ENCODE peak calls at places on chromosomes 1 and 21, in eight cellular contexts. K, N, R, X, Q, P, L and J are unnamed samples.

GRCh38 chr1:59487335-59488031 is 190.6 kb downstream of the FGGY start:
- DNase-seq in Q (no peak), R (no peak), N (peak), K (no peak), X (no peak), P (no peak), L (peak), J (no peak)

GRCh38 chr1:1955651-1956094 is 36.6 kb upstream of the TMEM52 start:
- DNase-seq in K (no peak), R (no peak), P (no peak), N (no peak), Q (no peak), L (no peak), X (no peak), J (no peak)

GRCh38 chr1:206684478-206685255 is at the start of gene MAPKAPK2:
- DNase-seq in X (peak), R (no peak), P (peak), L (peak), Q (peak), K (peak), N (peak), J (peak)

GRCh38 chr21:15063081-15063820 is 1.5 kb downstream of the NRIP1 start:
- DNase-seq in K (peak), R (no peak), L (peak), X (no peak), P (peak), N (peak), Q (no peak), J (no peak)

GRCh38 chr21:45839274-45839673 is 142.3 kb upstream of the COL6A1 start:
- DNase-seq in L (no peak), K (no peak), N (no peak), P (no peak), X (no peak), Q (no peak), R (no peak), J (no peak)

GRCh38 chr1:66533804-66534745 is at the start of gene SGIP1:
- DNase-seq in L (peak), N (peak), K (peak), R (peak), P (no peak), X (peak), Q (peak), J (no peak)

GRCh38 chr1:216902669-216903388 is 179.6 kb upstream of the ESRRG start:
- DNase-seq in N (no peak), P (no peak), Q (no peak), L (no peak), K (no peak), R (peak), X (no peak), J (no peak)

GRCh38 chr1:74502432-74502831 is 10.0 kb downstream of the LRRC53 start:
- DNase-seq in Q (no peak), X (no peak), K (peak), R (no peak), N (peak), L (peak), P (no peak), J (no peak)

GRCh38 chr1:109257682-109258421 is 8.5 kb downstream of the CELSR2 start:
- DNase-seq in K (no peak), N (no peak), Q (peak), L (no peak), X (no peak), R (no peak), P (no peak), J (no peak)

GRCh38 chr1:28592314-28593071 is 428 bp downstream of the RAB42 start:
- DNase-seq in K (no peak), L (no peak), X (no peak), Q (peak), N (peak), P (no peak), R (no peak), J (no peak)

GRCh38 chr1:234409328-234409727 is 36.1 kb downstream of the COA6 start:
- DNase-seq in L (peak), N (no peak), P (no peak), Q (no peak), X (no peak), K (no peak), R (no peak), J (no peak)

GRCh38 chr1:186497651-186498050 is 36.7 kb upstream of the PDC start:
- DNase-seq in P (no peak), K (no peak), Q (no peak), L (no peak), X (no peak), N (no peak), R (no peak), J (no peak)

GRCh38 chr21:44449473-44450363 is 5.6 kb upstream of the LRRC3 start:
- DNase-seq in K (no peak), Q (no peak), N (no peak), R (no peak), L (peak), X (no peak), P (no peak), J (no peak)

GRCh38 chr1:197595244-197595904 is 179.9 kb downstream of the DENND1B start:
- DNase-seq in N (no peak), R (no peak), X (no peak), P (no peak), Q (no peak), L (peak), K (no peak), J (no peak)

GRCh38 chr1:15411593-15412487 is 2.2 kb downstream of the EFHD2 start:
- DNase-seq in K (peak), L (no peak), R (no peak), N (no peak), Q (peak), P (peak), X (peak), J (no peak)

GRCh38 chr1:195740862-195741261 is 867.4 kb downstream of the KCNT2 start:
- DNase-seq in N (no peak), X (no peak), R (no peak), Q (no peak), L (no peak), K (no peak), P (no peak), J (no peak)

GRCh38 chr1:30444404-30444803 is 279.0 kb downstream of the MATN1 start:
- DNase-seq in N (no peak), L (no peak), K (no peak), P (no peak), R (no peak), X (no peak), Q (no peak), J (no peak)

GRCh38 chr1:150484861-150485260 is 2.4 kb upstream of the TARS2 start:
- DNase-seq in R (no peak), K (no peak), P (no peak), L (peak), N (no peak), Q (no peak), X (no peak), J (no peak)

GRCh38 chr1:22731924-22732522 is 21.4 kb downstream of the EPHB2 start:
- DNase-seq in Q (no peak), N (no peak), L (peak), X (no peak), P (no peak), R (no peak), K (no peak), J (no peak)

GRCh38 chr1:35797380-35797779 is 10.4 kb upstream of the AGO4 start:
- DNase-seq in X (no peak), R (no peak), N (no peak), L (no peak), P (no peak), K (no peak), Q (no peak), J (no peak)

GRCh38 chr21:36567216-36567917 is 87.4 kb upstream of the CLDN14 start:
- DNase-seq in X (no peak), L (no peak), K (no peak), R (no peak), Q (no peak), N (no peak), P (no peak), J (no peak)

GRCh38 chr1:109823543-109824348 is 60.0 kb upstream of the EPS8L3 start:
- DNase-seq in P (no peak), N (peak), X (no peak), L (peak), R (no peak), K (peak), Q (peak), J (no peak)

GRCh38 chr1:245704765-245705164 is 550.0 kb downstream of the KIF26B start:
- DNase-seq in L (no peak), X (no peak), N (no peak), R (no peak), P (no peak), Q (no peak), K (no peak), J (no peak)

GRCh38 chr1:221868894-221869293 is 127.0 kb upstream of the DUSP10 start:
- DNase-seq in K (no peak), Q (no peak), L (no peak), R (no peak), P (no peak), N (no peak), X (no peak), J (no peak)

GRCh38 chr1:118113261-118113660 is 71.8 kb downstream of the SPAG17 start:
- DNase-seq in Q (no peak), N (no peak), K (no peak), P (no peak), R (no peak), X (no peak), L (no peak), J (no peak)

GRCh38 chr1:244751271-244751895 is 84.1 kb upstream of the COX20 start:
- DNase-seq in K (no peak), L (no peak), Q (no peak), P (no peak), N (no peak), R (peak), X (no peak), J (no peak)

GRCh38 chr21:45154511-45155508 is 80.4 kb downstream of the ADARB1 start:
- DNase-seq in Q (peak), X (no peak), N (no peak), R (peak), L (peak), K (peak), P (no peak), J (no peak)

GRCh38 chr21:37622755-37623543 is 256.4 kb downstream of the DYRK1A start:
- DNase-seq in X (no peak), L (no peak), R (no peak), K (no peak), N (no peak), Q (no peak), P (no peak), J (no peak)

GRCh38 chr1:29239142-29239541 is 2.8 kb downstream of the PTPRU start:
- DNase-seq in Q (no peak), K (no peak), P (no peak), R (no peak), L (no peak), N (peak), X (peak), J (no peak)

GRCh38 chr1:232012773-232013386 is 386.3 kb downstream of the DISC1 start:
- DNase-seq in N (peak), X (peak), K (no peak), R (peak), Q (no peak), L (no peak), P (no peak), J (no peak)

GRCh38 chr1:209723265-209723664 is 18.6 kb downstream of the HSD11B1 start:
- DNase-seq in K (no peak), X (no peak), P (no peak), R (no peak), L (no peak), Q (no peak), N (no peak), J (no peak)

GRCh38 chr1:205972491-205973168 is 29.4 kb upstream of the SLC26A9 start:
- DNase-seq in N (no peak), P (no peak), X (no peak), Q (no peak), K (no peak), L (no peak), R (no peak), J (no peak)

GRCh38 chr1:233613252-233614172 is at the start of gene KCNK1:
- DNase-seq in L (peak), R (no peak), N (peak), K (peak), X (peak), P (no peak), Q (peak), J (peak)

GRCh38 chr21:36756527-36756926 is 57.6 kb downstream of the SIM2 start:
- DNase-seq in Q (no peak), K (no peak), L (no peak), R (no peak), X (no peak), N (no peak), P (no peak), J (no peak)

GRCh38 chr1:40711465-40712404 is 20.2 kb downstream of the NFYC start:
- DNase-seq in R (no peak), Q (no peak), L (peak), P (no peak), K (no peak), X (no peak), N (peak), J (no peak)

GRCh38 chr1:111453706-111454105 is 4.4 kb downstream of the ATP5PB start:
- DNase-seq in P (no peak), L (no peak), Q (no peak), R (no peak), X (no peak), N (no peak), K (no peak), J (no peak)

GRCh38 chr1:66138613-66139012 is 345.9 kb downstream of the PDE4B start:
- DNase-seq in Q (no peak), P (no peak), X (no peak), N (no peak), L (no peak), K (no peak), R (no peak), J (no peak)